ENCODE peak calls at places on chromosomes 12 and 14, in four cellular contexts. F, A, J and B are unnamed samples.

GRCh38 chr12:68342966-68343365 is 10.8 kb upstream of the MDM1 start:
- DNase-seq in F (no peak), A (no peak), J (no peak), B (no peak)

GRCh38 chr14:90730367-90730766 is 85.9 kb downstream of the TTC7B start:
- DNase-seq in F (no peak), A (no peak), J (no peak), B (no peak)

GRCh38 chr14:93965968-93966474 is 10.3 kb downstream of the ASB2 start:
- DNase-seq in F (no peak), A (no peak), J (no peak), B (no peak)

GRCh38 chr12:117498256-117498655 is 136.8 kb upstream of the NOS1 start:
- DNase-seq in F (no peak), A (no peak), J (no peak), B (no peak)

GRCh38 chr12:51907864-51908425 is 641 bp downstream of the ACVRL1 start:
- DNase-seq in F (no peak), A (no peak), J (no peak), B (no peak)

GRCh38 chr14:53190938-53191337 is 37.8 kb upstream of the DDHD1 start:
- DNase-seq in F (peak; percentile 38), A (no peak), J (no peak), B (no peak)

GRCh38 chr12:87383705-87384104 is 645.5 kb downstream of the C12orf50 start:
- DNase-seq in F (peak; percentile 17), A (no peak), J (no peak), B (no peak)

GRCh38 chr14:24325131-24325530 is 9.7 kb downstream of the ADCY4 start:
- DNase-seq in F (no peak), A (no peak), J (no peak), B (no peak)

GRCh38 chr14:100662850-100663527 is 63.7 kb upstream of the DLK1 start:
- DNase-seq in F (peak; percentile 75), A (peak; percentile 77), J (peak; percentile 68), B (peak; percentile 84)

GRCh38 chr14:67413806-67414769 is 2.1 kb upstream of the PLEK2 start:
- DNase-seq in F (peak; percentile 58), A (peak; percentile 66), J (no peak), B (no peak)

GRCh38 chr12:28253175-28253641 is 63.0 kb downstream of the CCDC91 start:
- DNase-seq in F (peak; percentile 35), A (peak; percentile 9), J (no peak), B (no peak)

GRCh38 chr12:60174476-60174875 is 578.6 kb downstream of the SLC16A7 start:
- DNase-seq in F (peak; percentile 6), A (no peak), J (no peak), B (no peak)